ENCODE peak calls at places on chromosomes 2 and 18, in ten cellular contexts. A is tibial nerve, T is nephron progenitor cell, U is epithelial cell of esophagus, S is osteocyte, G is H9, L is Panc1, Y is A549, H is GM20000, K is tibial artery. X is an unnamed sample.

GRCh38 chr18:36668349-36668748 is 160.5 kb downstream of the TPGS2 start:
- DNase-seq in A (no peak), T (no peak), U (no peak), S (no peak), G (no peak), L (no peak), Y (no peak), H (no peak), K (no peak), X (no peak)

GRCh38 chr18:78857252-78858150 is 122.1 kb upstream of the SALL3 start:
- DNase-seq in A (no peak), T (no peak), U (no peak), S (no peak), G (no peak), L (no peak), Y (no peak), H (no peak), K (no peak), X (no peak)

GRCh38 chr18:39318462-39318861 is 1752.9 kb upstream of the CELF4 start:
- DNase-seq in A (no peak), T (no peak), U (peak), S (no peak), G (no peak), L (no peak), Y (no peak), H (no peak), K (no peak), X (no peak)

GRCh38 chr2:70124983-70125480 is 37.8 kb downstream of the PCBP1 start:
- DNase-seq in A (peak), T (peak), U (no peak), S (peak), G (peak), L (no peak), Y (peak), H (peak), K (peak), X (peak)

GRCh38 chr2:197890160-197890559 is 85.8 kb downstream of the PLCL1 start:
- DNase-seq in A (no peak), T (no peak), U (peak), S (no peak), G (no peak), L (no peak), Y (no peak), H (no peak), K (no peak), X (no peak)

GRCh38 chr18:77108001-77108692 is 24.4 kb downstream of the MBP start:
- DNase-seq in A (no peak), T (no peak), U (no peak), S (peak), G (no peak), L (no peak), Y (no peak), H (no peak), K (peak), X (no peak)

GRCh38 chr2:105324732-105325131 is 4.8 kb downstream of the TGFBRAP1 start:
- DNase-seq in A (no peak), T (no peak), U (peak), S (no peak), G (no peak), L (no peak), Y (no peak), H (no peak), K (no peak), X (no peak)

GRCh38 chr2:12363569-12363968 is 353.2 kb upstream of the TRIB2 start:
- DNase-seq in A (no peak), T (no peak), U (no peak), S (no peak), G (no peak), L (no peak), Y (no peak), H (no peak), K (no peak), X (no peak)

GRCh38 chr2:86298411-86299390 is 38.7 kb downstream of the REEP1 start:
- DNase-seq in A (no peak), T (peak), U (no peak), S (no peak), G (no peak), L (no peak), Y (peak), H (no peak), K (no peak), X (no peak)
- TF ChIP-seq CTCF in A (no peak), T (peak), U (peak), S (no peak), G (peak), L (peak), Y (peak), H (no peak), K (no peak), X (no peak)

GRCh38 chr18:31688601-31689000 is 4.2 kb upstream of the B4GALT6 start:
- DNase-seq in A (no peak), T (no peak), U (no peak), S (no peak), G (no peak), L (no peak), Y (no peak), H (no peak), K (no peak), X (no peak)

GRCh38 chr18:31686572-31686971 is 2.2 kb upstream of the B4GALT6 start:
- DNase-seq in A (no peak), T (no peak), U (no peak), S (no peak), G (no peak), L (no peak), Y (no peak), H (no peak), K (no peak), X (no peak)

GRCh38 chr18:31685097-31686082 is 1.0 kb upstream of the B4GALT6 start:
- DNase-seq in A (no peak), T (peak), U (peak), S (peak), G (peak), L (no peak), Y (peak), H (peak), K (no peak), X (peak)

GRCh38 chr18:31687016-31687415 is 2.6 kb upstream of the B4GALT6 start:
- DNase-seq in A (no peak), T (no peak), U (no peak), S (no peak), G (no peak), L (no peak), Y (no peak), H (no peak), K (no peak), X (no peak)

GRCh38 chr18:31687529-31687928 is 3.1 kb upstream of the B4GALT6 start:
- DNase-seq in A (no peak), T (no peak), U (no peak), S (no peak), G (no peak), L (no peak), Y (no peak), H (no peak), K (no peak), X (no peak)
- TF ChIP-seq CTCF in A (no peak), T (peak), U (no peak), S (peak), G (peak), L (peak), Y (no peak), H (no peak), K (no peak), X (peak)

GRCh38 chr2:73937899-73938298 is 11.2 kb downstream of the DGUOK start:
- DNase-seq in A (no peak), T (no peak), U (peak), S (no peak), G (no peak), L (no peak), Y (no peak), H (no peak), K (no peak), X (no peak)
- TF ChIP-seq CTCF in A (no peak), T (no peak), U (no peak), S (no peak), G (no peak), L (no peak), Y (no peak), H (no peak), K (no peak), X (no peak)

DNA sequence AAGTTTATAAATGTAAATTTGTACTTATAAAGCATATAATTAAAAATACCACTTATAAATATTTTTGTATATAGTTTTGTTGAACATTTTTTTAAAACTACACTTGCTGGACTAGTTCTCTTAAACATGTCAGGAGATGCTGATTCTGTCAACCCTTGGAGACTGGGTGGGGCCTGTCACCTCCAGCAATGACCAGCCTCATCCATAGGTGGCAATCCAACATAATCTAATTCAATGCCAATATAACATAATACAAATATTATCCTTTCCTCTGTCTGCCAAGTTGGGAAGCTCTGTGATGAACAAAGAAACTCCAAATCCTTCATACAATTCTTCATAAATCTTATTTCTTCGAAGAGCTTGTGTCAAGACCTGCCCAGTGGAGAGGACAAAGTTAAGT is 140.4 kb downstream of the RBMS1 start:
- DNase-seq in A (no peak), T (no peak), U (peak), S (no peak), G (no peak), L (no peak), Y (no peak), H (peak), K (no peak), X (no peak)
- TF ChIP-seq CTCF in A (no peak), T (no peak), U (peak), S (peak), G (peak), L (peak), Y (peak), H (peak), K (no peak), X (no peak)

GRCh38 chr2:187037310-187037709 is 188.3 kb upstream of the ZSWIM2 start:
- DNase-seq in A (no peak), T (no peak), U (peak), S (no peak), G (no peak), L (no peak), Y (no peak), H (no peak), K (no peak), X (no peak)
- TF ChIP-seq CTCF in A (no peak), T (no peak), U (no peak), S (no peak), G (no peak), L (no peak), Y (no peak), H (no peak), K (no peak), X (no peak)

DNA sequence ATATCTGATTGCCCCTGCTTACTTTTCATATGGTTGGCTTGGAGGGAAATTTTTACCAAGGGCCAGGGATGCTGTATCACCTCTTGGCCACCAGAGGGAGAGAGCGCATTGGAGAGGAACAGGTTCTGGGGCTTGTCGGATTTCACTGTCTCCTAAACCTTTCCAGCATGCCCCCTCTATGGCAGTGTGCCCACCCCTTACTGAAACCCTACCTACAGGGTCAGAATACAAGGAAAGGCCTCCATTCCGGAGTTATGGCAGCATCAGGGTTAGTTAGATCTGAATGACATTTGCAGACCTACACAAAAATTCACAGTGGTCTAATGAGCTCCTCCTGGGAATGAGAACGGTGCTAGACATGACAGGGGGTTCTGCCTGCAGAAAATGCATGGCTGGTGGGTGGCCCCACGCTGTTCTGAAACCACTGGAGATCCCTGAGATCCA is 5.8 kb downstream of the SLC14A2 start:
- DNase-seq in A (no peak), T (peak), U (peak), S (no peak), G (peak), L (peak), Y (peak), H (peak), K (peak), X (peak)
- TF ChIP-seq CTCF in A (peak), T (peak), U (peak), S (peak), G (peak), L (peak), Y (peak), H (peak), K (peak), X (peak)

GRCh38 chr2:199940373-199940772 is 14.9 kb downstream of the TYW5 start:
- DNase-seq in A (no peak), T (no peak), U (peak), S (no peak), G (no peak), L (no peak), Y (peak), H (no peak), K (no peak), X (no peak)
- TF ChIP-seq CTCF in A (no peak), T (no peak), U (peak), S (peak), G (peak), L (peak), Y (peak), H (no peak), K (no peak), X (no peak)

GRCh38 chr2:112033600-112033999 is 21.5 kb upstream of the TMEM87B start:
- DNase-seq in A (no peak), T (no peak), U (peak), S (peak), G (no peak), L (no peak), Y (no peak), H (no peak), K (no peak), X (no peak)
- TF ChIP-seq CTCF in A (no peak), T (no peak), U (no peak), S (no peak), G (no peak), L (no peak), Y (no peak), H (no peak), K (no peak), X (no peak)

GRCh38 chr18:24795129-24795528 is 334.7 kb downstream of the HRH4 start:
- DNase-seq in A (no peak), T (no peak), U (no peak), S (no peak), G (no peak), L (no peak), Y (no peak), H (no peak), K (no peak), X (no peak)
- TF ChIP-seq CTCF in A (no peak), T (no peak), U (no peak), S (no peak), G (peak), L (no peak), Y (no peak), H (no peak), K (no peak), X (no peak)